ENCODE peak calls at places on chromosomes 16 and 17, in eight cellular contexts. H, I, K, P, B, J, F and E are unnamed samples.

GRCh38 chr17:18981642-18982424 is 22.7 kb downstream of the FAM83G start:
- DNase-seq in H (no peak), I (peak), K (peak), P (peak), B (peak), J (no peak), F (no peak), E (no peak)

GRCh38 chr17:77734371-77735050 is 224.0 kb upstream of the TNRC6C start:
- DNase-seq in H (no peak), I (peak), K (peak), P (peak), B (peak), J (no peak), F (peak), E (no peak)

GRCh38 chr17:60305141-60305540 is 86.8 kb downstream of the USP32 start:
- DNase-seq in H (peak), I (no peak), K (no peak), P (no peak), B (peak), J (peak), F (no peak), E (no peak)

GRCh38 chr17:51362818-51363598 is 102.7 kb downstream of the UTP18 start:
- DNase-seq in H (no peak), I (no peak), K (no peak), P (no peak), B (no peak), J (no peak), F (no peak), E (no peak)

GRCh38 chr17:43790311-43790940 is 10.2 kb downstream of the CFAP97D1 start:
- DNase-seq in H (no peak), I (no peak), K (peak), P (no peak), B (no peak), J (no peak), F (no peak), E (no peak)

GRCh38 chr17:47897561-47897960 is 1.5 kb downstream of the SP2 start:
- DNase-seq in H (no peak), I (no peak), K (no peak), P (no peak), B (no peak), J (no peak), F (no peak), E (no peak)

GRCh38 chr16:58222532-58223316 is 24.8 kb upstream of the CSNK2A2 start:
- DNase-seq in H (no peak), I (no peak), K (no peak), P (peak), B (peak), J (no peak), F (no peak), E (no peak)

GRCh38 chr16:17211797-17212196 is 259.0 kb downstream of the XYLT1 start:
- DNase-seq in H (peak), I (peak), K (no peak), P (no peak), B (no peak), J (peak), F (no peak), E (no peak)

GRCh38 chr16:52099382-52099781 is 447.6 kb downstream of the TOX3 start:
- DNase-seq in H (no peak), I (no peak), K (no peak), P (no peak), B (no peak), J (no peak), F (no peak), E (no peak)

GRCh38 chr17:69651921-69652320 is 237.4 kb downstream of the MAP2K6 start:
- DNase-seq in H (no peak), I (no peak), K (no peak), P (no peak), B (peak), J (no peak), F (no peak), E (no peak)

GRCh38 chr17:61815863-61816523 is 47.3 kb downstream of the BRIP1 start:
- DNase-seq in H (no peak), I (no peak), K (no peak), P (no peak), B (no peak), J (no peak), F (no peak), E (no peak)

GRCh38 chr16:70750893-70751467 is 50.0 kb downstream of the VAC14 start:
- DNase-seq in H (no peak), I (peak), K (no peak), P (peak), B (peak), J (no peak), F (peak), E (no peak)

GRCh38 chr17:77216435-77216980 is 75.7 kb downstream of the SEC14L1 start:
- DNase-seq in H (no peak), I (no peak), K (no peak), P (no peak), B (no peak), J (no peak), F (no peak), E (no peak)

GRCh38 chr17:9299695-9300094 is 275.9 kb downstream of the STX8 start:
- DNase-seq in H (no peak), I (no peak), K (no peak), P (no peak), B (no peak), J (no peak), F (no peak), E (no peak)

GRCh38 chr17:17403899-17404576 is 72.8 kb upstream of the MED9 start:
- DNase-seq in H (peak), I (no peak), K (no peak), P (no peak), B (no peak), J (peak), F (no peak), E (peak)

GRCh38 chr17:72357764-72358365 is 237.0 kb downstream of the SOX9 start:
- DNase-seq in H (no peak), I (no peak), K (no peak), P (peak), B (no peak), J (no peak), F (no peak), E (no peak)

GRCh38 chr17:31413081-31413799 is 21.8 kb downstream of the RAB11FIP4 start:
- DNase-seq in H (no peak), I (no peak), K (no peak), P (no peak), B (no peak), J (no peak), F (no peak), E (no peak)

GRCh38 chr16:66275795-66276428 is 90.6 kb upstream of the CDH5 start:
- DNase-seq in H (no peak), I (peak), K (no peak), P (peak), B (peak), J (no peak), F (no peak), E (no peak)

GRCh38 chr16:54957403-54957802 is 26.7 kb downstream of the IRX5 start:
- DNase-seq in H (no peak), I (no peak), K (no peak), P (peak), B (peak), J (no peak), F (no peak), E (no peak)

GRCh38 chr16:720990-721764 is at the start of gene ANTKMT:
- DNase-seq in H (peak), I (peak), K (peak), P (peak), B (peak), J (peak), F (peak), E (peak)

GRCh38 chr16:90008708-90009145 is 10.5 kb downstream of the DBNDD1 start:
- DNase-seq in H (peak), I (no peak), K (no peak), P (no peak), B (peak), J (peak), F (no peak), E (peak)

GRCh38 chr16:4618645-4619418 is 4.1 kb upstream of the UBALD1 start:
- DNase-seq in H (no peak), I (no peak), K (peak), P (no peak), B (no peak), J (no peak), F (no peak), E (no peak)